ENCODE peak calls at places on chromosomes 12 and 14, in four cellular contexts. C is fibroblast of lung, Y is activated T-cell treated with anti-CD3 and anti-CD28 coated beads for 1 hour, V is EH. G is an unnamed sample.

GRCh38 chr12:109868182-109869051 is 11.9 kb downstream of the GLTP start:
- DNase-seq in C (no peak), Y (no peak), V (peak), G (no peak)

GRCh38 chr12:42135264-42135814 is 9.3 kb downstream of the GXYLT1 start:
- DNase-seq in C (peak), Y (no peak), V (peak), G (peak)

GRCh38 chr14:103016071-103016470 is 41.3 kb downstream of the CDC42BPB start:
- DNase-seq in C (no peak), Y (no peak), V (no peak), G (no peak)

GRCh38 chr12:79927772-79928474 is 7.0 kb downstream of the PPP1R12A start:
- DNase-seq in C (no peak), Y (peak), V (peak), G (peak)

GRCh38 chr14:90587918-90588317 is 191.1 kb downstream of the CALM1 start:
- DNase-seq in C (no peak), Y (no peak), V (no peak), G (no peak)

GRCh38 chr12:105706321-105706972 is 376.0 kb downstream of the C12orf75 start:
- DNase-seq in C (peak), Y (no peak), V (peak), G (peak)

GRCh38 chr12:57008113-57008687 is 1.9 kb upstream of the ZBTB39 start:
- DNase-seq in C (peak), Y (no peak), V (peak), G (peak)

GRCh38 chr12:28543021-28543890 is 353.0 kb downstream of the CCDC91 start:
- DNase-seq in C (peak), Y (no peak), V (no peak), G (no peak)

GRCh38 chr12:110335481-110336045 is 54.5 kb downstream of the ATP2A2 start:
- DNase-seq in C (no peak), Y (no peak), V (no peak), G (no peak)

GRCh38 chr12:8948711-8949524 is 527 bp downstream of the M6PR start:
- DNase-seq in C (peak), Y (peak), V (peak), G (peak)

GRCh38 chr14:100994082-100994481 is 90.6 kb upstream of the RTL1 start:
- DNase-seq in C (peak), Y (no peak), V (peak), G (peak)

GRCh38 chr14:73674986-73675385 is 30.2 kb downstream of the DNAL1 start:
- DNase-seq in C (no peak), Y (no peak), V (no peak), G (no peak)

GRCh38 chr14:73467800-73468199 is 9.5 kb upstream of the NUMB start:
- DNase-seq in C (peak), Y (no peak), V (no peak), G (no peak)

GRCh38 chr14:99175331-99176155 is 96.5 kb downstream of the BCL11B start:
- DNase-seq in C (no peak), Y (no peak), V (no peak), G (no peak)

GRCh38 chr12:89706551-89707348 is 1.9 kb downstream of the ATP2B1 start:
- DNase-seq in C (peak), Y (peak), V (peak), G (peak)

GRCh38 chr14:54797986-54798385 is 104.6 kb downstream of the GCH1 start:
- DNase-seq in C (no peak), Y (no peak), V (no peak), G (no peak)

GRCh38 chr14:92635031-92635430 is 113.4 kb downstream of the LGMN start:
- DNase-seq in C (no peak), Y (no peak), V (no peak), G (no peak)

GRCh38 chr12:104764225-104765073 is 193.6 kb downstream of the SLC41A2 start:
- DNase-seq in C (no peak), Y (no peak), V (no peak), G (no peak)

GRCh38 chr14:103103461-103104388 is 9.2 kb downstream of the EXOC3L4 start:
- DNase-seq in C (peak), Y (no peak), V (peak), G (peak)

GRCh38 chr12:116142936-116143882 is 134.3 kb downstream of the MED13L start:
- DNase-seq in C (peak), Y (no peak), V (peak), G (peak)

GRCh38 chr12:113940357-113940756 is 25.8 kb downstream of the RBM19 start:
- DNase-seq in C (no peak), Y (no peak), V (no peak), G (no peak)

GRCh38 chr12:100265732-100266131 is 1.1 kb downstream of the DEPDC4 start:
- DNase-seq in C (no peak), Y (no peak), V (no peak), G (no peak)

GRCh38 chr12:112116232-112117060 is 7.9 kb upstream of the NAA25 start:
- DNase-seq in C (peak), Y (no peak), V (peak), G (no peak)

G was measured in HCEC 1CT.